ENCODE peak calls at places on chromosomes 12 and 14, in eight cellular contexts. T is GM23338, A is cardiac muscle cell, V is breast epithelium, R is iPS DF 6.9, U is transverse colon, W is K562, N is esophagus squamous epithelium. O is an unnamed sample.

GRCh38 chr14:76768201-76768656 is 7.0 kb downstream of the VASH1 start:
- DNase-seq in T (peak; percentile 84), A (peak; percentile 84), V (peak; percentile 21), R (no peak), U (peak; percentile 49), W (peak; percentile 60), N (no peak), O (no peak)

GRCh38 chr12:132196038-132196872 is 52.0 kb downstream of the NOC4L start:
- DNase-seq in T (no peak), A (no peak), V (no peak), R (no peak), U (no peak), W (no peak), N (no peak), O (no peak)

GRCh38 chr14:46053221-46053620 is 598.4 kb downstream of the RPL10L start:
- DNase-seq in T (no peak), A (no peak), V (no peak), R (no peak), U (no peak), W (no peak), N (no peak), O (no peak)

GRCh38 chr12:28709996-28710685 is 438.9 kb upstream of the FAR2 start:
- DNase-seq in T (no peak), A (no peak), V (no peak), R (no peak), U (no peak), W (no peak), N (no peak), O (no peak)

GRCh38 chr14:23124337-23124954 is 5.4 kb upstream of the CEBPE start:
- DNase-seq in T (no peak), A (no peak), V (no peak), R (no peak), U (no peak), W (no peak), N (no peak), O (no peak)

GRCh38 chr14:77498120-77498979 is at the start of gene ISM2:
- DNase-seq in T (peak; percentile 78), A (peak; percentile 72), V (no peak), R (peak; percentile 18), U (peak; percentile 28), W (peak; percentile 80), N (no peak), O (no peak)

GRCh38 chr12:52673216-52673615 is 7.0 kb downstream of the KRT1 start:
- DNase-seq in T (no peak), A (no peak), V (peak; percentile 39), R (no peak), U (no peak), W (no peak), N (no peak), O (no peak)

GRCh38 chr12:31326689-31327659 is 1.0 kb upstream of the SINHCAF start:
- DNase-seq in T (no peak), A (peak; percentile 5), V (no peak), R (no peak), U (no peak), W (no peak), N (no peak), O (no peak)

GRCh38 chr12:100795193-100796179 is 910 bp downstream of the ANO4 start:
- DNase-seq in T (no peak), A (no peak), V (no peak), R (no peak), U (no peak), W (no peak), N (no peak), O (no peak)

GRCh38 chr14:93522221-93522620 is 91.5 kb downstream of the UNC79 start:
- DNase-seq in T (no peak), A (no peak), V (no peak), R (no peak), U (no peak), W (no peak), N (no peak), O (no peak)

GRCh38 chr14:74586681-74587362 is 25.2 kb downstream of the LTBP2 start:
- DNase-seq in T (no peak), A (no peak), V (no peak), R (no peak), U (no peak), W (no peak), N (no peak), O (no peak)

GRCh38 chr12:45355750-45356149 is 139.9 kb downstream of the ANO6 start:
- DNase-seq in T (no peak), A (no peak), V (no peak), R (no peak), U (no peak), W (peak; percentile 10), N (no peak), O (no peak)

GRCh38 chr14:104104006-104104901 is 18.8 kb downstream of the ASPG start:
- DNase-seq in T (no peak), A (no peak), V (no peak), R (no peak), U (peak; percentile 7), W (no peak), N (no peak), O (no peak)

GRCh38 chr14:105325303-105325702 is 10.8 kb downstream of the PACS2 start:
- DNase-seq in T (no peak), A (no peak), V (no peak), R (no peak), U (no peak), W (no peak), N (no peak), O (no peak)

GRCh38 chr14:105324080-105324778 is 9.7 kb downstream of the PACS2 start:
- DNase-seq in T (peak; percentile 34), A (peak; percentile 87), V (no peak), R (no peak), U (no peak), W (no peak), N (no peak), O (no peak)

GRCh38 chr14:105323663-105324062 is 9.1 kb downstream of the PACS2 start:
- DNase-seq in T (no peak), A (no peak), V (no peak), R (no peak), U (no peak), W (no peak), N (no peak), O (no peak)

GRCh38 chr14:105324871-105325270 is 10.3 kb downstream of the PACS2 start:
- DNase-seq in T (no peak), A (no peak), V (no peak), R (no peak), U (no peak), W (no peak), N (no peak), O (no peak)

GRCh38 chr14:105322791-105323556 is 8.4 kb downstream of the PACS2 start:
- DNase-seq in T (no peak), A (no peak), V (no peak), R (no peak), U (no peak), W (peak; percentile 41), N (no peak), O (no peak)
- H3K27ac ChIP-seq in T (no peak overlapping the region), A (peak overlapping the region; percentile 39), V (no peak overlapping the region), R (no peak overlapping the region), U (no peak overlapping the region), W (no peak overlapping the region), N (no peak overlapping the region), O (no peak overlapping the region)

GRCh38 chr14:29971101-29971500 is 43.5 kb upstream of the PRKD1 start:
- DNase-seq in T (peak; percentile 9), A (no peak), V (no peak), R (no peak), U (no peak), W (no peak), N (no peak), O (no peak)
- H3K27ac ChIP-seq in T (no peak overlapping the region), A (no peak overlapping the region), V (no peak overlapping the region), R (no peak overlapping the region), U (no peak overlapping the region), W (no peak overlapping the region), N (no peak overlapping the region), O (no peak overlapping the region)

GRCh38 chr14:86934196-86934595 is 1058.8 kb downstream of the GALC start:
- DNase-seq in T (no peak), A (no peak), V (no peak), R (no peak), U (no peak), W (no peak), N (no peak), O (no peak)
- H3K27ac ChIP-seq in T (no peak overlapping the region), A (no peak overlapping the region), V (no peak overlapping the region), R (no peak overlapping the region), U (no peak overlapping the region), W (no peak overlapping the region), N (no peak overlapping the region), O (no peak overlapping the region)

DNA sequence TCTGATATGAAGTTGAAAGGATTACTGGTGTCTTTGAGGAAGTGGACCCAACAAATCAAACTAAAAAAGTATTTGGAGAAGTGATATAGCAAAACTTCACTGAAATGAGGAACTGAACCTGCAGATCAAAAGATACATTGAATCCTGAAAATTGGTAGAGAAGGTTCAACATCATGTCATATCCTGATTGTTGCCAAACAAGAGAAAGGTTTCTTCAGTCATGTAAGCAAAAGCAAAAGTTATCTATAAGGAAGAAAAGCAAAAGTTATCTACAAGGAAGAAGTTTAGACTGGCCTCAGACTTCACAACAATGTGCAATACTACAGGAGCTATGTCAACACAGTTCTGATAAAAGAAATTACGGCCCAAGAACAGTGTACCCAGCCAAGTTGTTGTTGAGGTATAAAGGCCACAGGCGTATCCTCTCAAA is 142.7 kb downstream of the RAD51B start:
- DNase-seq in T (no peak), A (no peak), V (no peak), R (no peak), U (no peak), W (no peak), N (no peak), O (no peak)
- H3K27ac ChIP-seq in T (no peak overlapping the region), A (no peak overlapping the region), V (peak overlapping the region; percentile 83), R (no peak overlapping the region), U (peak overlapping the region; percentile 84), W (no peak overlapping the region), N (peak overlapping the region; percentile 35), O (peak overlapping the region; percentile 46)

GRCh38 chr14:50711043-50711442 is 42.9 kb upstream of the SAV1 start:
- DNase-seq in T (no peak), A (no peak), V (no peak), R (no peak), U (no peak), W (no peak), N (no peak), O (no peak)
- H3K27ac ChIP-seq in T (no peak overlapping the region), A (no peak overlapping the region), V (no peak overlapping the region), R (no peak overlapping the region), U (no peak overlapping the region), W (no peak overlapping the region), N (no peak overlapping the region), O (no peak overlapping the region)

O was measured in esophagus muscularis mucosa.